ENCODE peak calls at places on chromosomes 4 and X, in ten cellular contexts. Q is uterus; X is EL; J is T-helper 1 cell; T is T-helper 9 cell; G is stimulated activated CD4-positive, alpha-beta T cell treated with anti-CD3 and anti-CD28 coated beads, Interleukin-1b, Interleukin-23, amount 100 ng/mL, for 48 hours; C is A172; B is NCI-H1092; U is WERI-Rb-1; F is NCI-H1694 treated with DMSO at 0.1 percent for 48 hours. H is an unnamed sample.

GRCh38 chr4:78776031-78776728 is at the start of gene BMP2K:
- DNase-seq in Q (peak; percentile 70), X (peak; percentile 81), J (peak; percentile 78), T (peak; percentile 74), G (peak; percentile 72), C (peak; percentile 7), B (peak; percentile 51), U (peak; percentile 80), F (peak; percentile 53), H (peak; percentile 87)

GRCh38 chrX:52082578-52082977 is 13.6 kb upstream of the MAGED4B start:
- DNase-seq in Q (no peak), X (peak; percentile 58), J (no peak), T (no peak), G (no peak), C (peak; percentile 10), B (no peak), U (no peak), F (no peak), H (no peak)

GRCh38 chrX:47030339-47030738 is 47.9 kb upstream of the RGN start:
- DNase-seq in Q (no peak), X (peak; percentile 57), J (no peak), T (no peak), G (no peak), C (peak; percentile 51), B (peak; percentile 56), U (no peak), F (peak; percentile 65), H (no peak)

GRCh38 chrX:292900-293897 is 12.0 kb downstream of the PLCXD1 start:
- DNase-seq in Q (no peak), X (no peak), J (no peak), T (no peak), G (no peak), C (no peak), B (no peak), U (peak; percentile 5), F (no peak), H (no peak)

GRCh38 chrX:3697701-3698279 is 15.7 kb downstream of the PRKX start:
- DNase-seq in Q (no peak), X (peak; percentile 20), J (no peak), T (no peak), G (no peak), C (peak; percentile 68), B (peak; percentile 73), U (no peak), F (peak; percentile 10), H (no peak)

GRCh38 chr4:7647932-7648812 is 213.4 kb upstream of the PSAPL1 start:
- DNase-seq in Q (no peak), X (peak; percentile 95), J (no peak), T (no peak), G (no peak), C (peak; percentile 74), B (no peak), U (no peak), F (peak; percentile 8), H (no peak)

GRCh38 chrX:20861113-20861512 is 513.1 kb upstream of the CNKSR2 start:
- DNase-seq in Q (no peak), X (no peak), J (no peak), T (no peak), G (no peak), C (no peak), B (no peak), U (no peak), F (no peak), H (no peak)

GRCh38 chr4:86810867-86811266 is 38.3 kb downstream of the SLC10A6 start:
- DNase-seq in Q (no peak), X (no peak), J (no peak), T (no peak), G (no peak), C (no peak), B (no peak), U (no peak), F (no peak), H (no peak)

GRCh38 chrX:29662759-29663503 is 552.4 kb upstream of the MAGEB2 start:
- DNase-seq in Q (no peak), X (peak; percentile 67), J (no peak), T (no peak), G (no peak), C (peak; percentile 99), B (no peak), U (no peak), F (no peak), H (no peak)

GRCh38 chr4:147831452-147832192 is 99.7 kb downstream of the ARHGAP10 start:
- DNase-seq in Q (peak; percentile 56), X (peak; percentile 94), J (no peak), T (no peak), G (no peak), C (peak; percentile 83), B (no peak), U (no peak), F (no peak), H (no peak)

GRCh38 chr4:88242144-88242543 is 42.2 kb downstream of the PPM1K start:
- DNase-seq in Q (peak; percentile 63), X (no peak), J (no peak), T (no peak), G (no peak), C (no peak), B (no peak), U (no peak), F (no peak), H (no peak)

GRCh38 chr4:126708716-126709115 is 924.0 kb upstream of the INTU start:
- DNase-seq in Q (no peak), X (no peak), J (no peak), T (no peak), G (no peak), C (no peak), B (no peak), U (no peak), F (no peak), H (no peak)

GRCh38 chr4:82739292-82740190 is 59.1 kb downstream of the SCD5 start:
- DNase-seq in Q (peak; percentile 24), X (peak; percentile 43), J (peak; percentile 38), T (peak; percentile 32), G (peak; percentile 80), C (peak; percentile 52), B (no peak), U (peak; percentile 70), F (peak; percentile 27), H (no peak)

H was measured in stimulated activated naive CD4-positive, alpha-beta T cell.